ENCODE peak calls at places on chromosomes 16 and 17, in six cellular contexts. W, N, E, T, Y and A are unnamed samples. For H3K4me1, the result is how much of the 10 kb centered on the place peaks cover.

GRCh38 chr17:75024686-75025397 is 12.4 kb downstream of the MRPL58 start:
- DNase-seq in E (no peak), N (no peak), W (no peak), Y (no peak), T (no peak), A (no peak)

GRCh38 chr16:74280448-74280847 is 16.2 kb upstream of the PSMD7 start:
- DNase-seq in N (no peak), E (no peak), Y (no peak), W (no peak), T (no peak), A (no peak)

GRCh38 chr17:17348872-17349723 is 45.9 kb downstream of the NT5M start:
- DNase-seq in W (no peak), N (peak), T (no peak), E (no peak), Y (peak), A (no peak)

GRCh38 chr17:45641541-45641940 is 142.6 kb upstream of the CRHR1 start:
- DNase-seq in T (no peak), W (no peak), E (no peak), Y (no peak), N (no peak), A (no peak)

GRCh38 chr17:161481-161880 is 20.0 kb downstream of the DOC2B start:
- DNase-seq in N (no peak), E (no peak), Y (no peak), T (no peak), W (no peak), A (no peak)

GRCh38 chr17:8888704-8889302 is 21.3 kb upstream of the PIK3R6 start:
- DNase-seq in T (no peak), W (no peak), N (no peak), Y (no peak), E (no peak), A (no peak)

GRCh38 chr16:21162661-21163151 is 4.2 kb downstream of the LDAF1 start:
- DNase-seq in N (no peak), T (peak), E (peak), Y (peak), W (no peak), A (no peak)

GRCh38 chr17:51057534-51057933 is 63.1 kb downstream of the SPAG9 start:
- DNase-seq in N (no peak), E (no peak), W (no peak), T (no peak), Y (no peak), A (no peak)

GRCh38 chr17:58569216-58569615 is 54.8 kb upstream of the MTMR4 start:
- DNase-seq in Y (no peak), W (no peak), E (no peak), N (no peak), T (no peak), A (no peak)

GRCh38 chr17:61405686-61406542 is 6.3 kb downstream of the TBX2 start:
- DNase-seq in W (no peak), Y (peak), N (no peak), E (peak), T (no peak), A (no peak)

GRCh38 chr16:84043486-84044107 is 1.0 kb upstream of the SLC38A8 start:
- DNase-seq in N (no peak), Y (no peak), T (no peak), E (no peak), W (no peak), A (no peak)

GRCh38 chr16:29114476-29115012 is 129.7 kb downstream of the LAT start:
- DNase-seq in T (no peak), W (no peak), E (no peak), N (no peak), Y (no peak), A (no peak)

GRCh38 chr16:56222482-56222997 is 31.3 kb downstream of the GNAO1 start:
- DNase-seq in N (no peak), W (no peak), Y (no peak), T (no peak), E (no peak), A (no peak)

GRCh38 chr16:22727285-22728166 is 86.4 kb upstream of the HS3ST2 start:
- DNase-seq in T (no peak), E (no peak), W (no peak), N (no peak), Y (no peak), A (no peak)

GRCh38 chr16:9867176-9867575 is 315.1 kb downstream of the GRIN2A start:
- DNase-seq in E (no peak), W (no peak), N (no peak), T (no peak), Y (no peak), A (no peak)

GRCh38 chr17:57761887-57762286 is 16.8 kb upstream of the CCDC182 start:
- DNase-seq in Y (no peak), W (no peak), E (no peak), N (peak), T (no peak), A (no peak)

GRCh38 chr17:17269926-17270773 is 10.9 kb downstream of the COPS3 start:
- DNase-seq in E (no peak), T (no peak), Y (no peak), W (no peak), N (no peak), A (no peak)

GRCh38 chr16:75764154-75764768 is 38.0 kb upstream of the CPHXL start:
- DNase-seq in E (no peak), N (peak), Y (no peak), T (peak), W (no peak), A (peak)

GRCh38 chr17:32491371-32492280 is 4.8 kb downstream of the CDK5R1 start:
- DNase-seq in N (no peak), W (no peak), E (no peak), Y (no peak), T (no peak), A (no peak)

GRCh38 chr16:29779474-29779873 is 1.4 kb downstream of the ZG16 start:
- DNase-seq in W (no peak), T (no peak), N (peak), Y (no peak), E (no peak), A (peak)

GRCh38 chr16:1745900-1746692 is 25.2 kb downstream of the NME3 start:
- DNase-seq in N (peak), W (no peak), Y (no peak), E (no peak), T (no peak), A (no peak)

GRCh38 chr16:10967981-10968380 is 23.6 kb downstream of the CLEC16A start:
- DNase-seq in Y (no peak), E (no peak), T (peak), W (no peak), N (no peak), A (no peak)

DNA sequence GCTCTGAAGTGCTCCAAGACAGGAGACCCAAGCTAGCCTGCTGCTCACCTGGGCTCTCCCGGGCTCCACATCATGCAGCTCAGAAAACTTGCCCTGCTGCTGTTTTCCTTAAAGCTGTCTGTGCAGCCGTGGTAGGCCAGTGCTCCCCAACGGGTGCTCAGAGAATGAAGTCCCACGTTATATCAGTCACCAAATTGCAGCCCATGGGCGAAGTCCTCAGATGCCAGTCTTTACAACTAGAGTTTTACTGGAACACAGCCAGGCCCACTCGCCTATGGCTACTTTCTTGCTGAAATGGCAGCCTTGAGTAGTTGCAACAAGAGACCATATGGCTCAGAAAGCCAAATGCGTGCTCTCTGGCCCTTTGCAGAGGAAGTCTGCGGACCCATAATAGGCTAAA is 6.3 kb downstream of the CREBBP start:
- DNase-seq in T (no peak), E (no peak), Y (no peak), W (no peak), N (no peak), A (no peak)
- H3K4me1 ChIP-seq in T (half or more), E (half or more), Y (under half), W (half or more), N (under half), A (under half)

GRCh38 chr16:3726021-3726687 is 8.8 kb upstream of the TRAP1 start:
- DNase-seq in E (no peak), N (no peak), W (no peak), Y (no peak), T (no peak), A (no peak)

GRCh38 chr16:3727806-3728381 is 10.6 kb upstream of the TRAP1 start:
- DNase-seq in E (no peak), N (no peak), T (no peak), Y (no peak), W (no peak), A (no peak)

GRCh38 chr16:3729161-3730112 is 12.1 kb upstream of the TRAP1 start:
- DNase-seq in E (no peak), W (no peak), Y (peak), T (no peak), N (no peak), A (no peak)

GRCh38 chr16:3730161-3731125 is 13.1 kb upstream of the TRAP1 start:
- DNase-seq in T (no peak), E (no peak), Y (peak), W (no peak), N (no peak), A (no peak)

GRCh38 chr16:3728424-3729160 is 11.3 kb upstream of the TRAP1 start:
- DNase-seq in E (no peak), N (no peak), W (no peak), Y (no peak), T (no peak), A (no peak)
- H3K4me1 ChIP-seq in E (under half), N (under half), W (under half), Y (under half), T (under half), A (under half)

GRCh38 chr17:64388961-64389565 is 1.6 kb downstream of the PECAM1 start:
- DNase-seq in Y (no peak), T (no peak), E (no peak), N (no peak), W (no peak), A (no peak)
- H3K4me1 ChIP-seq in Y (under half), T (under half), E (under half), N (under half), W (under half), A (under half)

DNA sequence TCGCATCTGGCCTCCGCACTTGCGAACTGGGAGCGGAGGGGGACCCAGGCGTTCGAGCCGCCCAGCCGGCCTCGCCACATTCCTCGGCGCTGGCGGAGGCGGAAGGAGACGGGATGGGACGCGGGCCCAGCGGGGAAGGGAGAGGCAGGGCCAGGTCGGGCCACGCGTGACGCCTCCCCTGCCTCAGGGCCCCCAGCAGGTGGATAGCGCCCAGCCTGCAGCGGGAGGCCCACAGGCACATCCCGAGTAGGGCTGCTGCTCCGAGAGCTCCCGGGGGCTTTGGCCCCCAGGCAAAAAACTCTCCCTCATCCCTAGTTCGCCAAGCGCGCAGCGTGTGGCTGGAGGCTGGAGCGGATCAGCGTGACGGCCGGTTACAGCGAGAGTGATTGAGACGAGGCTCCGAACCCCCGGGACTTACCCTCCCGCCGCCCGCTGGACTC is 790 bp downstream of the PLEKHH3 start:
- DNase-seq in N (peak), W (no peak), T (peak), Y (peak), E (peak), A (no peak)
- H3K4me1 ChIP-seq in N (under half), W (half or more), T (half or more), Y (under half), E (half or more), A (half or more)

DNA sequence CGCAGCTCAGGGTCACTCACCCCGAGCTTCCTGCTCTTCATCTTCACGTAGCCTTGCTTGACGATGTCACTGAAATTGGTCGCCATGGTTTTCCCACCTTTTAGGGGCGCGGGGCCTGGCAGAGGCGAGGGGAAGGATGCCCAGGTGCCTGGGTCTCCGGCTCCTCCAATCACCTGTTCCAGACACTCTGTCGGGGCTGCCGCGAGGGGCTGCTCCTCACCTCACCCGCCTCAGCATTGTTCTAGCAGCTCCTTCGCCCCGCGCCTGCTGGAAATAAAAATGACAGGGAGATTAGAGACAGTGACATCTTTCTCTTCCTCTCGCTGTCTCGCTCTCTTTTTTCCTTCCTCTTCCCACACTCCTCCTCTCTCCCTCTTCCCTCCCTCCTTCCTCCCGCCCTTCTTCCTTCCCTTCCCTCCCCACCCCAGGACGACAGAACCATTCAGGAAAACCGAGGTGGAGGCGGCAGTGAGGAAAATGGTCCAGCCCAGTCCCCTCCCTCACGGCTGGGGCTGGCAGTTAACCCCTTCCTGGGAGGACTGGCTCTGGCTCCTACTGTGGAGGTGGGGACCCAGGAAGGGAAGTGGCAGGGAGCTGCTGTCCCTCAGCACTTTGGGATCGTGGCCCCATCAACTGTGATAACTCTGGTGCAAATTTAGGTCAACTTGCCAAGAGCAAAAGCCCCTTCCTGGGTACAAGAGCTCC is 6.7 kb downstream of the DOK4 start:
- DNase-seq in W (no peak), T (peak), N (peak), E (peak), Y (peak), A (no peak)
- H3K4me1 ChIP-seq in W (under half), T (half or more), N (under half), E (half or more), Y (under half), A (under half)

GRCh38 chr16:53517851-53518250 is 14.8 kb upstream of the AKTIP start:
- DNase-seq in E (no peak), N (no peak), W (no peak), T (no peak), Y (no peak), A (no peak)

GRCh38 chr16:53511403-53512280 is 8.6 kb upstream of the AKTIP start:
- DNase-seq in E (no peak), W (no peak), T (no peak), Y (no peak), N (peak), A (no peak)

GRCh38 chr16:53518550-53519416 is 15.8 kb upstream of the AKTIP start:
- DNase-seq in E (no peak), T (peak), W (peak), Y (no peak), N (peak), A (no peak)

GRCh38 chr16:53515811-53516210 is 12.8 kb upstream of the AKTIP start:
- DNase-seq in T (no peak), W (no peak), E (no peak), N (no peak), Y (no peak), A (no peak)

GRCh38 chr16:53515259-53515658 is 12.2 kb upstream of the AKTIP start:
- DNase-seq in Y (no peak), W (no peak), N (no peak), E (no peak), T (no peak), A (no peak)
- H3K4me1 ChIP-seq in Y (under half), W (under half), N (under half), E (under half), T (under half), A (under half)

GRCh38 chr17:4788159-4788806 is 481 bp upstream of the GLTPD2 start:
- DNase-seq in Y (no peak), E (no peak), T (no peak), N (no peak), W (no peak), A (no peak)

GRCh38 chr17:4789951-4790704 is 1.4 kb downstream of the GLTPD2 start:
- DNase-seq in T (peak), W (peak), E (peak), N (peak), Y (peak), A (peak)

GRCh38 chr17:4788807-4789700 is at the start of gene GLTPD2:
- DNase-seq in N (no peak), T (no peak), W (no peak), Y (peak), E (no peak), A (no peak)

GRCh38 chr17:4789701-4789950 is 862 bp downstream of the GLTPD2 start:
- DNase-seq in N (no peak), T (no peak), W (no peak), E (no peak), Y (no peak), A (no peak)

DNA sequence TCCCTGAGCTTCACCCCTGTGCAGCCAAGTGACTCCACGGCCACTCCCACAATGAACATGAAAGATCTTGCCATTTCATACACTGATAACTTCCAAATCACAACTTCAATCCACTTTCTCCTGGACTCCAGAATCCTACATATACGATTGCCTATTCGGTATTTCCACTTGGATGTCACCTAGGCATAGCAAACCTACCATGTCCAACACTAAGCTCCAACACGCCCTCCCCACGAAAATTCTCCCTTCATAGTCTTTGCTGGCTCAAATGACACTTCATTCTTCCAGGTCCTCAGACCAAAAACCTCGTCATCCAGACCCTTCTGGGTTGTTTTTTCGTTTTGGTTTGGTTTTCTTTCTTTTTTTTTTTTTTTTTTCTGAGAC is 1.9 kb downstream of the GLTPD2 start:
- DNase-seq in N (no peak), Y (no peak), W (no peak), E (no peak), T (no peak), A (no peak)
- H3K4me1 ChIP-seq in N (under half), Y (under half), W (under half), E (under half), T (half or more), A (under half)

GRCh38 chr17:38729368-38729885 is 714 bp upstream of the CISD3 start:
- DNase-seq in E (no peak), Y (no peak), T (no peak), N (no peak), W (no peak), A (no peak)
- H3K4me1 ChIP-seq in E (half or more), Y (under half), T (half or more), N (under half), W (under half), A (under half)